ENCODE peak calls at places on chromosomes 11 and 22, in four cellular contexts. I is stomach, R is colonic mucosa, J is Caco-2. P is an unnamed sample. For H3K27me3, the result is how much of the 10 kb centered on the place peaks cover.

GRCh38 chr22:44878483-44879300 is 126.3 kb downstream of the ARHGAP8 start:
- DNase-seq in R (no peak), I (no peak), J (no peak), P (no peak)

GRCh38 chr11:130636672-130637463 is 188.4 kb downstream of the ADAMTS15 start:
- DNase-seq in I (no peak), R (no peak), J (no peak), P (peak)

GRCh38 chr11:12771875-12772274 is 97.7 kb downstream of the TEAD1 start:
- DNase-seq in I (no peak), J (no peak), R (no peak), P (no peak)

GRCh38 chr22:30265851-30266444 is 703 bp downstream of the OSM start:
- DNase-seq in I (peak), J (no peak), R (peak), P (no peak)

GRCh38 chr11:68549789-68550484 is 89.4 kb downstream of the PPP6R3 start:
- DNase-seq in R (no peak), I (no peak), J (no peak), P (no peak)

GRCh38 chr11:61828629-61829407 is 718 bp downstream of the FADS2 start:
- DNase-seq in J (no peak), I (no peak), R (peak), P (no peak)

GRCh38 chr22:47356433-47357011 is 594.1 kb downstream of the TBC1D22A start:
- DNase-seq in R (no peak), J (no peak), I (peak), P (no peak)

GRCh38 chr11:115324569-115325432 is 179.4 kb downstream of the CADM1 start:
- DNase-seq in J (peak), I (peak), R (peak), P (no peak)

DNA sequence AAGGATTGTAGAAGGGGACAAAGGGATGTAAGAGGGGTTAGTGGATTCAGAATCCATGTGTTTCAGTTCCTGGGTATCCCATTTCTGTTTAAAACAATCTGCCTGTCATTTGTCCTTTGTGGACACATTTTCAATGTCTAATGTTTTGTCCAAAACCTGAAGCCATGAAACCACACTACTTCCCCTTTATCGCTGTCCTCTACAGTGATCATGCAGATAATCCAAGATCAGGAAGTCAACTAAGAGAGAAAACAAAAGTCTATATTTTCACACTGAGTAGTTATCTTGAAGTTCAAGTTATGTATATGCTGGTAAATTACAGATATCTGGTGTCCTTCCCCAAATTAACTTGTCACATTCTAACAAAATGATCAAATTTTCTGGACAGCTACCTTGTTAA is 457.0 kb downstream of the NTM start:
- DNase-seq in I (no peak), J (no peak), R (no peak), P (no peak)
- H3K27me3 ChIP-seq in I (under half), J (under half), R (under half), P (under half)

GRCh38 chr11:27718853-27719574 is 18.8 kb upstream of the BDNF start:
- DNase-seq in R (peak), J (peak), I (no peak), P (no peak)

GRCh38 chr11:27717801-27718229 is 17.6 kb upstream of the BDNF start:
- DNase-seq in I (no peak), R (no peak), J (no peak), P (no peak)

GRCh38 chr11:27719575-27719925 is 19.3 kb upstream of the BDNF start:
- DNase-seq in R (no peak), I (no peak), J (no peak), P (no peak)

GRCh38 chr11:27717377-27717776 is 17.1 kb upstream of the BDNF start:
- DNase-seq in R (no peak), J (no peak), I (no peak), P (no peak)

DNA sequence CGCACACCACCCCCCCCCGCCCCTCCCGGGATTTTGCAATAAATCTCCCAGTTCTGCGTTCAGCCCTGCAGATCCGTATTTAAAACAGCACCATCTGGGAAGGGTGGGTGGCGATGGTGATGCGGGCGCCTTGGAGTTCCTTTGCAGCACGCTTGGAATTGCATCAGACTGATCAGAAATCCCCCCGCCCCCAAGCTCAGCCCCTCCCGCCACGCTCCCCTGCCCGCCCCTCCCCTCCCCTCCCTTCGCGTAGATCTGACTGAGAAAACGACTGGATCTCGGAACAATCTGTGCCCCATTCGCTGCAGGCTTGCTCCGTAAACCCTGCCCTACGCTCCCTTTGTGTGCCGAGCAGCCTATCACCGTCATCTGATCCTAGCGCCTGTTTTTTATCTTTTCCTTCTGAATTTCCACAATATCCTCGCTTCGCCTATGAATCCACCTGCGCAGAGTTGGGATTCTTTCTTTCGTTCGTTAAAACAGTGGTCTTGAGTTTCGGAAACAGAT is 18.1 kb upstream of the BDNF start:
- DNase-seq in I (no peak), J (peak), R (peak), P (no peak)
- H3K27me3 ChIP-seq in I (under half), J (under half), R (half or more), P (under half)

GRCh38 chr11:119797736-119798135 is 68.7 kb upstream of the NECTIN1 start:
- DNase-seq in R (no peak), I (no peak), J (no peak), P (no peak)
- H3K27me3 ChIP-seq in R (under half), I (under half), J (under half), P (under half)

GRCh38 chr11:134973801-134974200 is 561.8 kb upstream of the B3GAT1 start:
- DNase-seq in R (no peak), I (no peak), J (no peak), P (no peak)
- H3K27me3 ChIP-seq in R (under half), I (under half), J (under half), P (under half)

GRCh38 chr11:128701086-128701485 is 7.2 kb downstream of the FLI1 start:
- DNase-seq in I (no peak), R (no peak), J (no peak), P (no peak)
- H3K27me3 ChIP-seq in I (under half), R (under half), J (under half), P (under half)

DNA sequence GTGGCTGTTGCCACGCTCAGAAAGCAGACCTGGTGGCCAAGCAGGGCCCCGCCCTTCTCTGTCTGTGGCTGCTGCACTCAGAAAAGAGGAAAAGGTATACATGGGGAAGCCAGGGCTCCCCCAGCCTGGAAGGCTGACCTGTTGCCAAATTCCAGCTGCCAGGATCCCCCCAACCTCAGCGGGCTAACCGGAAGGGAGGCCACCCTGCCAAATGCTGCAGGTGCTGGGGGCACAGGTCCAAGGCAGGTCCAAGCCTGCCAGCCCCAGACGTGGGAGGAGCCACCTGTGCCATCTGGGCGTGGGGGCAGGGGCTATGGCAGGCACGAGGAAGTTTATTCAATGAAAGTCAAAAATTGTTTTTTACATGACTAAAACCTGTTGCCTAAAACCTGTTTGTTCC is 2.6 kb downstream of the NPTXR start:
- DNase-seq in J (no peak), R (no peak), I (peak), P (no peak)
- H3K27me3 ChIP-seq in J (under half), R (under half), I (under half), P (under half)

GRCh38 chr11:70126494-70126893 is 48.4 kb downstream of the ANO1 start:
- DNase-seq in J (no peak), I (no peak), R (no peak), P (no peak)

GRCh38 chr11:70129051-70129592 is 51.0 kb downstream of the ANO1 start:
- DNase-seq in R (no peak), J (no peak), I (no peak), P (no peak)

GRCh38 chr11:70128435-70128906 is 50.4 kb downstream of the ANO1 start:
- DNase-seq in J (no peak), I (peak), R (no peak), P (no peak)

GRCh38 chr11:70130636-70131035 is 52.5 kb downstream of the ANO1 start:
- DNase-seq in I (no peak), J (no peak), R (no peak), P (no peak)

GRCh38 chr11:70127653-70128434 is 49.7 kb downstream of the ANO1 start:
- DNase-seq in R (no peak), J (no peak), I (no peak), P (no peak)
- H3K27me3 ChIP-seq in R (under half), J (under half), I (under half), P (under half)

GRCh38 chr11:31817621-31818493 is 6.7 kb upstream of the PAX6 start:
- DNase-seq in R (no peak), I (no peak), J (no peak), P (no peak)
- H3K27me3 ChIP-seq in R (half or more), I (half or more), J (under half), P (under half)

GRCh38 chr11:71530602-71531001 is 3.5 kb downstream of the KRTAP5-7 start:
- DNase-seq in J (peak), I (no peak), R (no peak), P (no peak)
- H3K27me3 ChIP-seq in J (under half), I (under half), R (under half), P (under half)

DNA sequence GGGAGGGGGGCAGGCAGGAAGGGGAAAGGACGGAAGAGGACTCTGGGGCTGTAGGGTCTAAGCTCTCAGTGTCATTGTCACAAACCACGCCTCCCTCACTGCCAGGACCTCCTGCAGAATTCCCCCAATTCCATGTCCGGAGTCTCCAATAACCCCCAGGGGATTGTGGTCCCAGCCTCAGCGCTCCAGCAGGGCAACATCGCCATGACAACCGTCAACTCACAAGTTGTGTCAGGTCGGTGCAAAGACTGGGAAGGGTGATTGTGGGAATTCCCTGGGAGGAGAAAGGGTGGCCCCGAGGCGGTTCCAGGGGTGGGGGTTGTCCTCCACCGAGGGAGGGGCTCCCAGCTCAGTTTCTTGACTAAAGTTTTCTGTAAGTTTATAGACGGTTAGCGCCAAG is 86.0 kb downstream of the FEZ1 start:
- DNase-seq in R (no peak), I (no peak), J (no peak), P (no peak)
- H3K27me3 ChIP-seq in R (under half), I (under half), J (under half), P (under half)